ENCODE peak calls at places on chromosomes 16 and 17, in six cellular contexts. J is neuronal stem cell, W is IMR-90, M is H1, H is H9, L is mesendoderm. Z is an unnamed sample.

GRCh38 chr17:27545562-27546229 is 85.3 kb upstream of the LGALS9 start:
- DNase-seq in H (no peak), M (no peak), W (peak), L (no peak), J (no peak), Z (peak)

GRCh38 chr17:73516356-73516755 is 127.9 kb downstream of the SDK2 start:
- DNase-seq in W (no peak), M (no peak), L (no peak), J (no peak), H (no peak), Z (no peak)

GRCh38 chr16:49491736-49492089 is 118.1 kb downstream of the C16orf78 start:
- DNase-seq in W (no peak), L (peak), H (peak), M (no peak), J (no peak), Z (no peak)

GRCh38 chr17:69763503-69763902 is 311.5 kb upstream of the KCNJ16 start:
- DNase-seq in H (no peak), M (no peak), W (peak), L (peak), J (no peak), Z (peak)

GRCh38 chr16:85991856-85992255 is 92.9 kb downstream of the IRF8 start:
- DNase-seq in H (no peak), J (no peak), W (no peak), M (no peak), L (no peak), Z (no peak)

GRCh38 chr17:64130559-64131001 is 636 bp upstream of the ERN1 start:
- DNase-seq in M (no peak), H (no peak), J (no peak), L (no peak), W (peak), Z (peak)

GRCh38 chr17:1491406-1492248 is 859 bp downstream of the MYO1C start:
- DNase-seq in M (peak), W (no peak), J (no peak), L (no peak), H (no peak), Z (peak)

GRCh38 chr16:77894054-77894632 is 105.8 kb downstream of the VAT1L start:
- DNase-seq in L (no peak), M (no peak), J (no peak), W (no peak), H (no peak), Z (no peak)

GRCh38 chr16:71721066-71721740 is 3.3 kb downstream of the PHLPP2 start:
- DNase-seq in M (no peak), W (no peak), L (no peak), H (no peak), J (no peak), Z (no peak)

GRCh38 chr16:6918661-6919060 is 414.0 kb upstream of the RBFOX1 start:
- DNase-seq in W (no peak), L (no peak), J (no peak), H (no peak), M (no peak), Z (no peak)

GRCh38 chr16:84828322-84828721 is 8.5 kb downstream of the CRISPLD2 start:
- DNase-seq in H (no peak), L (no peak), M (no peak), J (no peak), W (no peak), Z (no peak)
- H2BK120ac ChIP-seq in H (no peak), L (no peak), M (no peak), J (no peak), W (peak), Z (no peak)

GRCh38 chr17:77354721-77355455 is 214.1 kb downstream of the SEC14L1 start:
- DNase-seq in L (no peak), W (peak), M (no peak), H (peak), J (no peak), Z (peak)
- H3K4me2 ChIP-seq in L (no peak), W (peak), M (no peak), H (no peak), J (no peak), Z (no peak)

DNA sequence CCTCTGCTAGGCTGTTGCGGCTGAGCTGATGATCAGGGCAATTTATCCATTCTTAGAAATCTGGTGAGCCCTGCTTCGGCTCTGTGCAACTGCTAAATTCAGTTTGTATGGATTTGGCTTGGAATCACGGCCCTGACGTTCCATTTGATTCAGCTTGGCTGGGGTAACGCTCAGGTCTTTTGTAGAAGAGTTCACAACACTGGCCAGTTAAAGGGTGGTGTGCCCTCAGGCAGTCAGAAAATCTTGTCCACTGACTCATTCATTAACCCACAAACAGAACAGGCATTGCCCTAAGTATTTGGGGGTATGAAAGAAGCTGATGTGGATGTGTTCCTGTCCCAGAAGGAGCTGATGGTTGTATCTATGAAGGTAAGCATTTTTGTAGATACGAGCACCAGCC is 53.9 kb downstream of the GNAO1 start:
- DNase-seq in H (no peak), M (no peak), L (peak), J (no peak), W (peak), Z (peak)
- H2BK120ac ChIP-seq in H (no peak), M (no peak), L (no peak), J (no peak), W (no peak), Z (no peak)

GRCh38 chr17:10251212-10251948 is 53.0 kb upstream of the GAS7 start:
- DNase-seq in L (no peak), M (no peak), J (no peak), W (no peak), H (no peak), Z (no peak)

GRCh38 chr17:10243905-10244844 is 45.8 kb upstream of the GAS7 start:
- DNase-seq in M (no peak), H (no peak), W (peak), J (no peak), L (no peak), Z (peak)

GRCh38 chr17:10247806-10248334 is 49.5 kb upstream of the GAS7 start:
- DNase-seq in L (no peak), J (no peak), M (no peak), W (no peak), H (no peak), Z (no peak)

DNA sequence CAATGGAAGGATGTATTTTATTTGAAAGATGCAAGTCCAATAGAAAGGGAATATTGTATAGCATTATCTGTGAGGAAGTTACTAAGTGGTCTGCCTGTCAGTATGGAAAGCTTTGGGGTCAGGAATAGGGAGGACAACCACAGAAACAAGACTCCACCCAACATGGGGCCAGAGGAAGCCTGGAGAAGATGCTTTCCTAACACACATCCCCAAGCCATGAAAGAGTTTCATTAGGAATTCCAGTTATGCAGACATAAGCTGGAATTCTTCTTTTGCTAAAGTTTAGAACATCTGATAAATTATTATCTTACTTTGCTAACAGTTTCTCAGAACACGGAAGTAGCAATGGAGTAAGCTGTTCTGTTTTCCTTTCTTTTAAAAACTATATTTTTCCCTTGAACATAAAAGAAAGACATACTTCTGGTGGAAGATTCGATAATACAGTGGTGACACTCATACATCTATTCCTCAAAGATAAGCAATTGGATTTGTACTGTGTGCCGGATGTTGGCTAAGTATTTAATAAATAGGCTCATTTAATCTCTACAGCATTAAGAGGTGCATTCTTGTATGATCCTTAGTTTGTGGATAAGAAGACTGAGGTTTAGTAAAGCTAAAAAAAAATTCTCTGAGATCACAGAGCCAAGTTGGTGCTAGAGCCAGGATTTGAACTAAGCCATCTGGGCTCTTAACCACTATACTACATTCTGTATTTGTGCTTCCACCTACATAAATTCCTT is 51.0 kb upstream of the GAS7 start:
- DNase-seq in L (no peak), H (no peak), W (no peak), M (no peak), J (no peak), Z (no peak)
- H3K4me2 ChIP-seq in L (no peak), H (no peak), W (no peak), M (no peak), J (no peak), Z (no peak)

DNA sequence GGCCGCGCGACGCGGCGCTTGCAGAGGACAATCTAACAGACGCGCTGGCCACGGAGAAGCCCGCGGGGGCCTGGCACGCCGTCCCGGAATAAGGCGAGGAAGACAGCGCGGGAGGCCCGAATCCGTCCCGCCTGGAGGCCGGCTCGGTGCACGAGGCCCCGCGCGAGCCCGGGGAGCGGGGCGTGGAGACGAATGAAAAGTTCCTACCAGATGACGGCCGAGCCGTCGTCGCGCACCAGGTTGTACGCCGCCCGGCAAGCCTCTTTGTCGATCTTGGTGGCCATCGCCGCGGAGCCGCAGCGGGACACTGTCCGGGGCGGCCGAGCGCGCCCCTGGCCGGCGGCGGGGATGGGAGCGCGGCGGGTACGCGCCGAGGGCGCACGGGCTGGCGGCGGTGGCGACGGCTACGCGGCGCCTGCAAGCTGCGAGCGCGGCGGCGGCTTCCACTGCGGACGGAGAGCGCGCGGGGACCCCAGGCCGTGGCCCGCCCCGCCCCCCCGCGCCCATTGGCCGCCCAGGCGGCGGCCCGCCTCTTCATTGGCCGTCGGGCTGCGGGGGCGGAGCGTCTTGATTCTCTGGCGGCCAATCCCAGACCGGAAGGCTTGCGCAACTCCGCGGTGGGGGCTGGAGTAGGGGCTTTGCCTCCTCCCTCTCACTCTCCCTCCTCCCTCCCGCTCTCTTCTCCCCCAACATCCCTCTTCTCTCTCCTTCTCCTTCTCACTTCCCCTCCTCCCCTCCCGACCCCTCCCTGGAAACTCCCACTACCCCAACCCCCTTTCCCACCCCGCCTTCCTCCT is at the start of gene COTL1:
- DNase-seq in J (peak), H (peak), M (peak), L (peak), W (peak), Z (peak)
- H2BK120ac ChIP-seq in J (peak), H (no peak), M (no peak), L (peak), W (peak), Z (peak)

GRCh38 chr17:45123076-45123770 is 9.1 kb downstream of the PLCD3 start:
- DNase-seq in L (no peak), H (no peak), W (no peak), J (no peak), M (no peak), Z (no peak)
- H3K4me2 ChIP-seq in L (no peak), H (no peak), W (no peak), J (no peak), M (no peak), Z (no peak)